ENCODE peak calls at places on chromosomes 12 and 14, in eight cellular contexts. One of them, this sample, is unnamed.

GRCh38 chr14:23605931-23606585 is 27.5 kb upstream of the JPH4 start:
- DNase-seq in RWPE1: no peak
- DNase-seq in substantia nigra: no peak
- DNase-seq in AG04450: no peak
- DNase-seq in suprapubic skin: no peak
- DNase-seq in MM.1S: no peak
- DNase-seq in stomach: no peak
- DNase-seq in psoas muscle: no peak
- DNase-seq in this sample: no peak

GRCh38 chr12:123696209-123696608 is 15.9 kb upstream of the ATP6V0A2 start:
- DNase-seq in RWPE1: no peak
- DNase-seq in substantia nigra: no peak
- DNase-seq in AG04450: no peak
- DNase-seq in suprapubic skin: no peak
- DNase-seq in MM.1S: no peak
- DNase-seq in stomach: peak
- DNase-seq in psoas muscle: no peak
- DNase-seq in this sample: no peak

GRCh38 chr12:6606331-6607131 is 648 bp downstream of the CHD4 start:
- DNase-seq in RWPE1: no peak
- DNase-seq in substantia nigra: peak
- DNase-seq in AG04450: no peak
- DNase-seq in suprapubic skin: peak
- DNase-seq in MM.1S: peak
- DNase-seq in stomach: peak
- DNase-seq in psoas muscle: peak
- DNase-seq in this sample: peak

GRCh38 chr12:2397356-2398045 is 344.7 kb downstream of the CACNA1C start:
- DNase-seq in RWPE1: peak
- DNase-seq in substantia nigra: no peak
- DNase-seq in AG04450: no peak
- DNase-seq in suprapubic skin: no peak
- DNase-seq in MM.1S: no peak
- DNase-seq in stomach: no peak
- DNase-seq in psoas muscle: no peak
- DNase-seq in this sample: no peak

GRCh38 chr12:107436836-107437235 is 248.8 kb upstream of the PWP1 start:
- DNase-seq in RWPE1: peak
- DNase-seq in substantia nigra: no peak
- DNase-seq in AG04450: no peak
- DNase-seq in suprapubic skin: no peak
- DNase-seq in MM.1S: no peak
- DNase-seq in stomach: no peak
- DNase-seq in psoas muscle: no peak
- DNase-seq in this sample: no peak

GRCh38 chr14:50501642-50502041 is 30.7 kb downstream of the MAP4K5 start:
- DNase-seq in RWPE1: peak
- DNase-seq in substantia nigra: no peak
- DNase-seq in AG04450: peak
- DNase-seq in suprapubic skin: no peak
- DNase-seq in MM.1S: no peak
- DNase-seq in stomach: no peak
- DNase-seq in psoas muscle: no peak
- DNase-seq in this sample: no peak

GRCh38 chr12:6866920-6867406 is 368 bp upstream of the TPI1 start:
- DNase-seq in RWPE1: no peak
- DNase-seq in substantia nigra: peak
- DNase-seq in AG04450: no peak
- DNase-seq in suprapubic skin: peak
- DNase-seq in MM.1S: no peak
- DNase-seq in stomach: peak
- DNase-seq in psoas muscle: no peak
- DNase-seq in this sample: no peak

GRCh38 chr12:104555650-104556049 is 98.9 kb downstream of the CHST11 start:
- DNase-seq in RWPE1: no peak
- DNase-seq in substantia nigra: no peak
- DNase-seq in AG04450: no peak
- DNase-seq in suprapubic skin: no peak
- DNase-seq in MM.1S: no peak
- DNase-seq in stomach: no peak
- DNase-seq in psoas muscle: no peak
- DNase-seq in this sample: no peak

GRCh38 chr14:95664046-95664445 is 22.2 kb upstream of the TCL1B start:
- DNase-seq in RWPE1: no peak
- DNase-seq in substantia nigra: no peak
- DNase-seq in AG04450: no peak
- DNase-seq in suprapubic skin: no peak
- DNase-seq in MM.1S: no peak
- DNase-seq in stomach: peak
- DNase-seq in psoas muscle: no peak
- DNase-seq in this sample: no peak

GRCh38 chr12:6700646-6701051 is at the start of gene PIANP:
- DNase-seq in RWPE1: peak
- DNase-seq in substantia nigra: peak
- DNase-seq in AG04450: no peak
- DNase-seq in suprapubic skin: no peak
- DNase-seq in MM.1S: no peak
- DNase-seq in stomach: peak
- DNase-seq in psoas muscle: no peak
- DNase-seq in this sample: peak

GRCh38 chr12:132711169-132711843 is 664 bp downstream of the PGAM5 start:
- DNase-seq in RWPE1: no peak
- DNase-seq in substantia nigra: no peak
- DNase-seq in AG04450: no peak
- DNase-seq in suprapubic skin: no peak
- DNase-seq in MM.1S: no peak
- DNase-seq in stomach: peak
- DNase-seq in psoas muscle: no peak
- DNase-seq in this sample: peak

GRCh38 chr12:90366286-90366685 is 588.7 kb downstream of the CCER1 start:
- DNase-seq in RWPE1: no peak
- DNase-seq in substantia nigra: no peak
- DNase-seq in AG04450: no peak
- DNase-seq in suprapubic skin: no peak
- DNase-seq in MM.1S: no peak
- DNase-seq in stomach: no peak
- DNase-seq in psoas muscle: no peak
- DNase-seq in this sample: no peak

GRCh38 chr12:30622509-30622908 is 73.2 kb downstream of the IPO8 start:
- DNase-seq in RWPE1: peak
- DNase-seq in substantia nigra: no peak
- DNase-seq in AG04450: peak
- DNase-seq in suprapubic skin: no peak
- DNase-seq in MM.1S: no peak
- DNase-seq in stomach: no peak
- DNase-seq in psoas muscle: no peak
- DNase-seq in this sample: no peak

GRCh38 chr12:31440134-31440533 is 114.2 kb upstream of the SINHCAF start:
- DNase-seq in RWPE1: no peak
- DNase-seq in substantia nigra: no peak
- DNase-seq in AG04450: no peak
- DNase-seq in suprapubic skin: no peak
- DNase-seq in MM.1S: no peak
- DNase-seq in stomach: no peak
- DNase-seq in psoas muscle: no peak
- DNase-seq in this sample: no peak

GRCh38 chr12:101459642-101460346 is 15.3 kb upstream of the SPIC start:
- DNase-seq in RWPE1: peak
- DNase-seq in substantia nigra: no peak
- DNase-seq in AG04450: no peak
- DNase-seq in suprapubic skin: peak
- DNase-seq in MM.1S: no peak
- DNase-seq in stomach: peak
- DNase-seq in psoas muscle: no peak
- DNase-seq in this sample: no peak

GRCh38 chr12:57433370-57433769 is 1.2 kb upstream of the INHBC start:
- DNase-seq in RWPE1: no peak
- DNase-seq in substantia nigra: no peak
- DNase-seq in AG04450: no peak
- DNase-seq in suprapubic skin: no peak
- DNase-seq in MM.1S: no peak
- DNase-seq in stomach: peak
- DNase-seq in psoas muscle: no peak
- DNase-seq in this sample: no peak

GRCh38 chr14:70168401-70168800 is 20.4 kb downstream of the SLC8A3 start:
- DNase-seq in RWPE1: no peak
- DNase-seq in substantia nigra: no peak
- DNase-seq in AG04450: no peak
- DNase-seq in suprapubic skin: no peak
- DNase-seq in MM.1S: no peak
- DNase-seq in stomach: no peak
- DNase-seq in psoas muscle: no peak
- DNase-seq in this sample: no peak

GRCh38 chr14:94677239-94677612 is 65.0 kb downstream of the SERPINA3 start:
- DNase-seq in RWPE1: no peak
- DNase-seq in substantia nigra: no peak
- DNase-seq in AG04450: no peak
- DNase-seq in suprapubic skin: no peak
- DNase-seq in MM.1S: no peak
- DNase-seq in stomach: no peak
- DNase-seq in psoas muscle: no peak
- DNase-seq in this sample: no peak

DNA sequence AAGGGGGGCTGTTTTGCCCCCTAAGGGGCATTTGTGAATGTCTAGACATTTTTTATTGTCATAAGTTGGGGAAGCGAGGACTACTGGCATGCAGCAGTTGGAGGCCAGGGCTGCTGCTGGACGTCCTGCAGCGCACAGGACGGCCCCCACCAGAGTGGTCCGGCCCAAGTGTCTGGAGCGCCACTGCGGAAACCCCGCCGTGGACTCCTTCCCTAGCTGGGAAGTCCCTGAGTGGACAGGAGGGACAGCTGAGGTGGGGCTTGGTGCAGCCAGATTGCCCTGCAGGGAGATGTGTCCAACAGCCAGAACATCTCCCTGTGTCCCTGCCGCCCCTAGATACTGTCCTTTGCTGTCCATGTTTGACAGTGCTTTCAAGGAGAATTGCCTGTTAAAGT is 5.5 kb downstream of the CKB start:
- DNase-seq in RWPE1: no peak
- DNase-seq in substantia nigra: no peak
- DNase-seq in AG04450: no peak
- DNase-seq in suprapubic skin: no peak
- DNase-seq in MM.1S: no peak
- DNase-seq in stomach: no peak
- DNase-seq in psoas muscle: peak
- DNase-seq in this sample: no peak
- H3K27ac ChIP-seq in RWPE1: peak
- H3K27ac ChIP-seq in substantia nigra: no peak
- H3K27ac ChIP-seq in AG04450: no peak
- H3K27ac ChIP-seq in suprapubic skin: no peak
- H3K27ac ChIP-seq in MM.1S: no peak
- H3K27ac ChIP-seq in stomach: no peak
- H3K27ac ChIP-seq in psoas muscle: no peak
- H3K27ac ChIP-seq in this sample: peak

DNA sequence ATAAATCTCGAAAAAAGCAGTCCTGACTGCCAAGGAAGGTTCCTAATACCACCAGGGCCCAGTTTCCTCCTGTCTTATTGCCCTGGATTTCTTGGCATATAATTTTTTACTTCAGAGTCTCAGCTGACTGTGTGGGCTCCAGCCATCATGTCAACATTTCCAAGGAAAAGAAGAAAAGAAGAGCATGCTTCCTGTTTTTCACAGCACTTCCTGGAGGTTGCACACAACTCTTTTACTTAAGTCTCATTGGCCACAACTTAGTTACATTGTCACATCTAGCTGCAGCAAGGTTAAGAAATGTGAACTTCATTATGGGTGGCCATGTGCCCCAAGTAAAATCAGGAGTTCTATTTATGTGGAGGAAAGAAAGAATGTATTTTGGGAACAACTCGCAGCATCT is 24.3 kb downstream of the DACT1 start:
- DNase-seq in RWPE1: no peak
- DNase-seq in substantia nigra: no peak
- DNase-seq in AG04450: no peak
- DNase-seq in suprapubic skin: no peak
- DNase-seq in MM.1S: no peak
- DNase-seq in stomach: no peak
- DNase-seq in psoas muscle: no peak
- DNase-seq in this sample: no peak
- H3K27ac ChIP-seq in RWPE1: no peak
- H3K27ac ChIP-seq in substantia nigra: no peak
- H3K27ac ChIP-seq in AG04450: no peak
- H3K27ac ChIP-seq in suprapubic skin: no peak
- H3K27ac ChIP-seq in MM.1S: no peak
- H3K27ac ChIP-seq in stomach: no peak
- H3K27ac ChIP-seq in psoas muscle: no peak
- H3K27ac ChIP-seq in this sample: no peak

GRCh38 chr14:67645414-67645813 is 25.7 kb downstream of the ARG2 start:
- DNase-seq in RWPE1: no peak
- DNase-seq in substantia nigra: no peak
- DNase-seq in AG04450: no peak
- DNase-seq in suprapubic skin: no peak
- DNase-seq in MM.1S: no peak
- DNase-seq in stomach: peak
- DNase-seq in psoas muscle: no peak
- DNase-seq in this sample: no peak
- H3K27ac ChIP-seq in RWPE1: no peak
- H3K27ac ChIP-seq in substantia nigra: no peak
- H3K27ac ChIP-seq in AG04450: no peak
- H3K27ac ChIP-seq in suprapubic skin: no peak
- H3K27ac ChIP-seq in MM.1S: no peak
- H3K27ac ChIP-seq in stomach: no peak
- H3K27ac ChIP-seq in psoas muscle: peak
- H3K27ac ChIP-seq in this sample: no peak

DNA sequence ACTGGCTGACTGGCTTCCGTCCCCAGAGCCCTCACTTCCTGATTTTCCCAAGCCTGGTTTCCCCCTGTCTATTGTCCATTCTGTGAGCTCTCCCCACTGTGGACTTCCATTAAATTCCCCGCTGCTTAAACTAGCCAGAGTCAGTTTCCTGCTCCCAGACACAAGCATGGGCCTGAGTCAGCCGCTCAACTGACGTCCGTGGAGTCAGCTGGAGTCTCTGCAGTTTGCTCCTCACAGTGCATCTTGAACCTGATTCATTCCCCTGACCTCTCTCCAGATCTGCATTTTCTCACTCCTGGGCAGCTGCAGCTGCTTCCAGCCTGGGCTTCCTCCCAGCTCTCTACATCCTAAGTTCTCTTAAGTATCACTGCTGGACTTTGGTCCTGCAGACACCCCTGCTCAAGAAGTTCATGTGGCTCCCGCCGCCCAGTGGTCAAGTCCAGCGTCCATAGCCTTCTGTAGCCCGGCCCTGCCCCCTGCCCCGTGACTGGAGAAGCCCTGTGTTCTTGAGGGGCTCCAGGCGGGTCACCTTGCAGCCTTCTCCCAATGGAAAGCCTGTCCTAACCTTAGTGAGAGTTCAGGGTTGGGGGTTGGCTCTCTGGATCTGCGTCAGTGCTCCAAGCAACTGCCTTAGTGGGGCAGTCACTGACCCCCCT is 20.0 kb downstream of the NFKBIA start:
- DNase-seq in RWPE1: no peak
- DNase-seq in substantia nigra: peak
- DNase-seq in AG04450: peak
- DNase-seq in suprapubic skin: no peak
- DNase-seq in MM.1S: no peak
- DNase-seq in stomach: no peak
- DNase-seq in psoas muscle: peak
- DNase-seq in this sample: peak
- H3K27ac ChIP-seq in RWPE1: peak
- H3K27ac ChIP-seq in substantia nigra: peak
- H3K27ac ChIP-seq in AG04450: peak
- H3K27ac ChIP-seq in suprapubic skin: peak
- H3K27ac ChIP-seq in MM.1S: no peak
- H3K27ac ChIP-seq in stomach: peak
- H3K27ac ChIP-seq in psoas muscle: peak
- H3K27ac ChIP-seq in this sample: peak

This sample was measured in dorsolateral prefrontal cortex.